ENCODE peak calls at places on chromosomes 5 and 9, in seven cellular contexts. L is smooth muscle cell of the brain vasculature, U is mesenchymal stem cell, S is fibroblast of the conjunctiva, D is BE2C, C is glomerular endothelial cell, O is fibroblast of the aortic adventitia. T is an unnamed sample.

GRCh38 chr9:127971357-127972315 is 9.2 kb downstream of the EEIG1 start:
- DNase-seq in S (no peak), L (no peak), D (peak), C (no peak), U (peak), O (no peak), T (no peak)

GRCh38 chr9:133666845-133667244 is 30.7 kb downstream of the DBH start:
- DNase-seq in O (no peak), C (no peak), U (no peak), S (no peak), L (no peak), D (no peak), T (no peak)

GRCh38 chr9:124363326-124364096 is 51.7 kb downstream of the PSMB7 start:
- DNase-seq in L (no peak), U (no peak), S (no peak), O (no peak), C (no peak), D (no peak), T (no peak)

GRCh38 chr9:18268381-18268780 is 205.6 kb upstream of the ADAMTSL1 start:
- DNase-seq in C (no peak), L (no peak), D (no peak), U (peak), O (peak), S (no peak), T (peak)

GRCh38 chr5:80881726-80882125 is 78.4 kb upstream of the RASGRF2 start:
- DNase-seq in C (no peak), S (no peak), U (no peak), L (no peak), O (no peak), D (no peak), T (no peak)

GRCh38 chr9:72913382-72914009 is 39.4 kb downstream of the ALDH1A1 start:
- DNase-seq in L (no peak), C (no peak), S (no peak), D (no peak), U (no peak), O (no peak), T (no peak)

GRCh38 chr5:17411436-17411835 is 86.6 kb upstream of the TAF11L2 start:
- DNase-seq in O (peak), L (no peak), U (peak), D (no peak), S (peak), C (no peak), T (peak)

GRCh38 chr5:118126159-118126558 is 862.2 kb downstream of the DTWD2 start:
- DNase-seq in L (no peak), O (no peak), U (peak), D (no peak), C (no peak), S (no peak), T (peak)

GRCh38 chr9:102113191-102113590 is 374.7 kb upstream of the GRIN3A start:
- DNase-seq in U (no peak), S (no peak), D (no peak), C (no peak), O (no peak), L (no peak), T (peak)

GRCh38 chr9:76691761-76692313 is 72.4 kb upstream of the PCA3 start:
- DNase-seq in C (no peak), D (no peak), L (no peak), O (no peak), U (no peak), S (no peak), T (no peak)

GRCh38 chr9:93183663-93184438 is at the start of gene WNK2:
- DNase-seq in U (no peak), S (no peak), C (no peak), L (no peak), O (no peak), D (peak), T (no peak)

GRCh38 chr5:92180406-92180805 is 797.3 kb upstream of the ARRDC3 start:
- DNase-seq in U (no peak), L (no peak), D (no peak), S (no peak), O (no peak), C (no peak), T (no peak)

GRCh38 chr5:139912158-139912557 is 116.5 kb downstream of the PSD2 start:
- DNase-seq in L (no peak), O (no peak), S (no peak), C (no peak), D (no peak), U (no peak), T (no peak)